ENCODE peak calls at places on chromosomes 4 and X, in seven cellular contexts. One of them, this sample, is unnamed.

GRCh38 chr4:40594261-40595178 is 35.1 kb downstream of the RBM47 start:
- DNase-seq in sigmoid colon: no peak
- DNase-seq in esophagus muscularis mucosa: no peak
- DNase-seq in transverse colon: no peak
- DNase-seq in SK-N-SH: no peak
- DNase-seq in GM12878: no peak
- DNase-seq in HepG2: no peak
- DNase-seq in this sample: no peak

GRCh38 chr4:147381749-147382148 is 99.1 kb upstream of the EDNRA start:
- DNase-seq in sigmoid colon: no peak
- DNase-seq in esophagus muscularis mucosa: no peak
- DNase-seq in transverse colon: no peak
- DNase-seq in SK-N-SH: no peak
- DNase-seq in GM12878: no peak
- DNase-seq in HepG2: no peak
- DNase-seq in this sample: no peak

GRCh38 chr4:178240891-178241290 is 798.7 kb upstream of the AGA start:
- DNase-seq in sigmoid colon: no peak
- DNase-seq in esophagus muscularis mucosa: no peak
- DNase-seq in transverse colon: no peak
- DNase-seq in SK-N-SH: no peak
- DNase-seq in GM12878: no peak
- DNase-seq in HepG2: no peak
- DNase-seq in this sample: no peak

GRCh38 chrX:1537031-1537715 is at the start of gene P2RY8:
- DNase-seq in sigmoid colon: peak
- DNase-seq in esophagus muscularis mucosa: no peak
- DNase-seq in transverse colon: peak
- DNase-seq in SK-N-SH: no peak
- DNase-seq in GM12878: peak
- DNase-seq in HepG2: peak
- DNase-seq in this sample: peak

GRCh38 chr4:36722986-36723385 is 441.6 kb downstream of the DTHD1 start:
- DNase-seq in sigmoid colon: no peak
- DNase-seq in esophagus muscularis mucosa: no peak
- DNase-seq in transverse colon: no peak
- DNase-seq in SK-N-SH: no peak
- DNase-seq in GM12878: no peak
- DNase-seq in HepG2: no peak
- DNase-seq in this sample: no peak

GRCh38 chr4:159051245-159052071 is 51.4 kb upstream of the RAPGEF2 start:
- DNase-seq in sigmoid colon: no peak
- DNase-seq in esophagus muscularis mucosa: no peak
- DNase-seq in transverse colon: no peak
- DNase-seq in SK-N-SH: no peak
- DNase-seq in GM12878: peak
- DNase-seq in HepG2: no peak
- DNase-seq in this sample: no peak

GRCh38 chr4:165207016-165207430 is 338 bp upstream of the KLHL2 start:
- DNase-seq in sigmoid colon: peak
- DNase-seq in esophagus muscularis mucosa: no peak
- DNase-seq in transverse colon: peak
- DNase-seq in SK-N-SH: no peak
- DNase-seq in GM12878: no peak
- DNase-seq in HepG2: no peak
- DNase-seq in this sample: no peak

GRCh38 chr4:42371306-42372063 is 25.8 kb upstream of the SHISA3 start:
- DNase-seq in sigmoid colon: no peak
- DNase-seq in esophagus muscularis mucosa: no peak
- DNase-seq in transverse colon: no peak
- DNase-seq in SK-N-SH: peak
- DNase-seq in GM12878: no peak
- DNase-seq in HepG2: peak
- DNase-seq in this sample: no peak

GRCh38 chr4:105170703-105171102 is 24.0 kb downstream of the TET2 start:
- DNase-seq in sigmoid colon: no peak
- DNase-seq in esophagus muscularis mucosa: no peak
- DNase-seq in transverse colon: no peak
- DNase-seq in SK-N-SH: no peak
- DNase-seq in GM12878: no peak
- DNase-seq in HepG2: no peak
- DNase-seq in this sample: no peak

GRCh38 chrX:102808336-102808735 is 87.8 kb downstream of the GPRASP3 start:
- DNase-seq in sigmoid colon: no peak
- DNase-seq in esophagus muscularis mucosa: no peak
- DNase-seq in transverse colon: no peak
- DNase-seq in SK-N-SH: no peak
- DNase-seq in GM12878: no peak
- DNase-seq in HepG2: no peak
- DNase-seq in this sample: no peak

GRCh38 chr4:121397941-121398601 is 17.3 kb upstream of the QRFPR start:
- DNase-seq in sigmoid colon: peak
- DNase-seq in esophagus muscularis mucosa: no peak
- DNase-seq in transverse colon: no peak
- DNase-seq in SK-N-SH: no peak
- DNase-seq in GM12878: no peak
- DNase-seq in HepG2: no peak
- DNase-seq in this sample: no peak

GRCh38 chrX:155028749-155029360 is 2.2 kb downstream of the FUNDC2 start:
- DNase-seq in sigmoid colon: no peak
- DNase-seq in esophagus muscularis mucosa: no peak
- DNase-seq in transverse colon: no peak
- DNase-seq in SK-N-SH: no peak
- DNase-seq in GM12878: no peak
- DNase-seq in HepG2: no peak
- DNase-seq in this sample: no peak

GRCh38 chr4:109588176-109588575 is 28.1 kb downstream of the MCUB start:
- DNase-seq in sigmoid colon: no peak
- DNase-seq in esophagus muscularis mucosa: no peak
- DNase-seq in transverse colon: no peak
- DNase-seq in SK-N-SH: no peak
- DNase-seq in GM12878: peak
- DNase-seq in HepG2: no peak
- DNase-seq in this sample: no peak

GRCh38 chr4:100696531-100696930 is 178.7 kb upstream of the EMCN start:
- DNase-seq in sigmoid colon: no peak
- DNase-seq in esophagus muscularis mucosa: no peak
- DNase-seq in transverse colon: no peak
- DNase-seq in SK-N-SH: no peak
- DNase-seq in GM12878: no peak
- DNase-seq in HepG2: no peak
- DNase-seq in this sample: no peak

GRCh38 chrX:110060317-110060716 is 57.4 kb downstream of the TMEM164 start:
- DNase-seq in sigmoid colon: no peak
- DNase-seq in esophagus muscularis mucosa: no peak
- DNase-seq in transverse colon: no peak
- DNase-seq in SK-N-SH: no peak
- DNase-seq in GM12878: no peak
- DNase-seq in HepG2: no peak
- DNase-seq in this sample: no peak

GRCh38 chrX:68429216-68429615 is 4.1 kb downstream of the OPHN1 start:
- DNase-seq in sigmoid colon: no peak
- DNase-seq in esophagus muscularis mucosa: no peak
- DNase-seq in transverse colon: no peak
- DNase-seq in SK-N-SH: no peak
- DNase-seq in GM12878: no peak
- DNase-seq in HepG2: no peak
- DNase-seq in this sample: no peak

GRCh38 chr4:2804449-2804972 is 11.6 kb downstream of the SH3BP2 start:
- DNase-seq in sigmoid colon: peak
- DNase-seq in esophagus muscularis mucosa: no peak
- DNase-seq in transverse colon: no peak
- DNase-seq in SK-N-SH: no peak
- DNase-seq in GM12878: no peak
- DNase-seq in HepG2: no peak
- DNase-seq in this sample: no peak

GRCh38 chr4:97942137-97942536 is 201.1 kb downstream of the STPG2 start:
- DNase-seq in sigmoid colon: no peak
- DNase-seq in esophagus muscularis mucosa: no peak
- DNase-seq in transverse colon: no peak
- DNase-seq in SK-N-SH: no peak
- DNase-seq in GM12878: no peak
- DNase-seq in HepG2: no peak
- DNase-seq in this sample: no peak

GRCh38 chr4:121070696-121071639 is 1.4 kb downstream of the NDNF start:
- DNase-seq in sigmoid colon: peak
- DNase-seq in esophagus muscularis mucosa: no peak
- DNase-seq in transverse colon: peak
- DNase-seq in SK-N-SH: peak
- DNase-seq in GM12878: no peak
- DNase-seq in HepG2: no peak
- DNase-seq in this sample: no peak

GRCh38 chr4:143763587-143763986 is 63.1 kb upstream of the FREM3 start:
- DNase-seq in sigmoid colon: no peak
- DNase-seq in esophagus muscularis mucosa: no peak
- DNase-seq in transverse colon: no peak
- DNase-seq in SK-N-SH: no peak
- DNase-seq in GM12878: no peak
- DNase-seq in HepG2: no peak
- DNase-seq in this sample: no peak

GRCh38 chr4:144449623-144450022 is 196.3 kb upstream of the HHIP start:
- DNase-seq in sigmoid colon: peak
- DNase-seq in esophagus muscularis mucosa: no peak
- DNase-seq in transverse colon: no peak
- DNase-seq in SK-N-SH: no peak
- DNase-seq in GM12878: no peak
- DNase-seq in HepG2: no peak
- DNase-seq in this sample: no peak

GRCh38 chr4:136823020-136823419 is 709.3 kb downstream of the PCDH18 start:
- DNase-seq in sigmoid colon: no peak
- DNase-seq in esophagus muscularis mucosa: no peak
- DNase-seq in transverse colon: no peak
- DNase-seq in SK-N-SH: no peak
- DNase-seq in GM12878: no peak
- DNase-seq in HepG2: no peak
- DNase-seq in this sample: no peak

GRCh38 chr4:142840516-142841123 is 5.5 kb downstream of the INPP4B start:
- DNase-seq in sigmoid colon: no peak
- DNase-seq in esophagus muscularis mucosa: no peak
- DNase-seq in transverse colon: no peak
- DNase-seq in SK-N-SH: peak
- DNase-seq in GM12878: no peak
- DNase-seq in HepG2: peak
- DNase-seq in this sample: no peak

GRCh38 chr4:115331241-115331640 is 217.8 kb upstream of the NDST4 start:
- DNase-seq in sigmoid colon: no peak
- DNase-seq in esophagus muscularis mucosa: no peak
- DNase-seq in transverse colon: no peak
- DNase-seq in SK-N-SH: no peak
- DNase-seq in GM12878: no peak
- DNase-seq in HepG2: no peak
- DNase-seq in this sample: no peak

GRCh38 chr4:145735330-145735638 is 55.3 kb downstream of the C4orf51 start:
- DNase-seq in sigmoid colon: no peak
- DNase-seq in esophagus muscularis mucosa: no peak
- DNase-seq in transverse colon: no peak
- DNase-seq in SK-N-SH: no peak
- DNase-seq in GM12878: no peak
- DNase-seq in HepG2: peak
- DNase-seq in this sample: no peak

GRCh38 chrX:69305333-69306062 is 140.2 kb upstream of the PJA1 start:
- DNase-seq in sigmoid colon: no peak
- DNase-seq in esophagus muscularis mucosa: no peak
- DNase-seq in transverse colon: no peak
- DNase-seq in SK-N-SH: no peak
- DNase-seq in GM12878: no peak
- DNase-seq in HepG2: no peak
- DNase-seq in this sample: no peak

GRCh38 chr4:175421506-175421905 is 390.6 kb downstream of the GPM6A start:
- DNase-seq in sigmoid colon: no peak
- DNase-seq in esophagus muscularis mucosa: no peak
- DNase-seq in transverse colon: no peak
- DNase-seq in SK-N-SH: no peak
- DNase-seq in GM12878: no peak
- DNase-seq in HepG2: peak
- DNase-seq in this sample: no peak
- TF ChIP-seq EP300 in sigmoid colon: no peak
- TF ChIP-seq EP300 in esophagus muscularis mucosa: no peak
- TF ChIP-seq EP300 in transverse colon: no peak
- TF ChIP-seq EP300 in SK-N-SH: no peak
- TF ChIP-seq EP300 in GM12878: no peak
- TF ChIP-seq EP300 in HepG2: no peak
- TF ChIP-seq EP300 in this sample: no peak

GRCh38 chr4:80305466-80305865 is 30.1 kb upstream of the CFAP299 start:
- DNase-seq in sigmoid colon: no peak
- DNase-seq in esophagus muscularis mucosa: no peak
- DNase-seq in transverse colon: no peak
- DNase-seq in SK-N-SH: no peak
- DNase-seq in GM12878: no peak
- DNase-seq in HepG2: no peak
- DNase-seq in this sample: no peak

GRCh38 chr4:80307774-80308465 is 27.6 kb upstream of the CFAP299 start:
- DNase-seq in sigmoid colon: peak
- DNase-seq in esophagus muscularis mucosa: no peak
- DNase-seq in transverse colon: no peak
- DNase-seq in SK-N-SH: peak
- DNase-seq in GM12878: no peak
- DNase-seq in HepG2: no peak
- DNase-seq in this sample: no peak

GRCh38 chr4:80306255-80306654 is 29.3 kb upstream of the CFAP299 start:
- DNase-seq in sigmoid colon: no peak
- DNase-seq in esophagus muscularis mucosa: no peak
- DNase-seq in transverse colon: no peak
- DNase-seq in SK-N-SH: no peak
- DNase-seq in GM12878: no peak
- DNase-seq in HepG2: no peak
- DNase-seq in this sample: no peak

GRCh38 chr4:80308466-80308822 is 27.1 kb upstream of the CFAP299 start:
- DNase-seq in sigmoid colon: no peak
- DNase-seq in esophagus muscularis mucosa: no peak
- DNase-seq in transverse colon: no peak
- DNase-seq in SK-N-SH: no peak
- DNase-seq in GM12878: no peak
- DNase-seq in HepG2: no peak
- DNase-seq in this sample: no peak

GRCh38 chr4:80307183-80307735 is 28.3 kb upstream of the CFAP299 start:
- DNase-seq in sigmoid colon: no peak
- DNase-seq in esophagus muscularis mucosa: no peak
- DNase-seq in transverse colon: no peak
- DNase-seq in SK-N-SH: no peak
- DNase-seq in GM12878: no peak
- DNase-seq in HepG2: no peak
- DNase-seq in this sample: no peak
- TF ChIP-seq POLR2AphosphoS5 in sigmoid colon: no peak
- TF ChIP-seq POLR2AphosphoS5 in esophagus muscularis mucosa: peak
- TF ChIP-seq POLR2AphosphoS5 in transverse colon: no peak
- TF ChIP-seq POLR2AphosphoS5 in SK-N-SH: peak
- TF ChIP-seq POLR2AphosphoS5 in GM12878: no peak
- TF ChIP-seq POLR2AphosphoS5 in HepG2: no peak
- TF ChIP-seq POLR2AphosphoS5 in this sample: no peak

GRCh38 chr4:112111306-112111705 is 33.9 kb upstream of the FAM241A start:
- DNase-seq in sigmoid colon: no peak
- DNase-seq in esophagus muscularis mucosa: no peak
- DNase-seq in transverse colon: no peak
- DNase-seq in SK-N-SH: no peak
- DNase-seq in GM12878: no peak
- DNase-seq in HepG2: no peak
- DNase-seq in this sample: no peak
- TF ChIP-seq EP300 in sigmoid colon: no peak
- TF ChIP-seq EP300 in esophagus muscularis mucosa: no peak
- TF ChIP-seq EP300 in transverse colon: no peak
- TF ChIP-seq EP300 in SK-N-SH: no peak
- TF ChIP-seq EP300 in GM12878: no peak
- TF ChIP-seq EP300 in HepG2: no peak
- TF ChIP-seq EP300 in this sample: no peak

GRCh38 chr4:139084425-139085093 is 69.0 kb downstream of the NOCT start:
- DNase-seq in sigmoid colon: no peak
- DNase-seq in esophagus muscularis mucosa: no peak
- DNase-seq in transverse colon: no peak
- DNase-seq in SK-N-SH: peak
- DNase-seq in GM12878: peak
- DNase-seq in HepG2: peak
- DNase-seq in this sample: no peak
- TF ChIP-seq POLR2AphosphoS5 in sigmoid colon: no peak
- TF ChIP-seq POLR2AphosphoS5 in esophagus muscularis mucosa: no peak
- TF ChIP-seq POLR2AphosphoS5 in transverse colon: no peak
- TF ChIP-seq POLR2AphosphoS5 in SK-N-SH: peak
- TF ChIP-seq POLR2AphosphoS5 in GM12878: no peak
- TF ChIP-seq POLR2AphosphoS5 in HepG2: no peak
- TF ChIP-seq POLR2AphosphoS5 in this sample: no peak